ENCODE peak calls at places on chromosome 13, in four cellular contexts. One of them, this sample, is unnamed.

GRCh38 chr13:62643007-62643483 is 1227.4 kb upstream of the PCDH20 start:
- DNase-seq in kidney epithelial cell: peak
- DNase-seq in spleen: no peak
- DNase-seq in stomach: no peak
- DNase-seq in this sample: no peak

GRCh38 chr13:44312898-44313551 is 60.6 kb upstream of the SERP2 start:
- DNase-seq in kidney epithelial cell: peak
- DNase-seq in spleen: no peak
- DNase-seq in stomach: no peak
- DNase-seq in this sample: no peak

GRCh38 chr13:48801255-48801654 is 147.5 kb downstream of the CYSLTR2 start:
- DNase-seq in kidney epithelial cell: no peak
- DNase-seq in spleen: no peak
- DNase-seq in stomach: no peak
- DNase-seq in this sample: peak

GRCh38 chr13:79709526-79709925 is 228.6 kb downstream of the NDFIP2 start:
- DNase-seq in kidney epithelial cell: no peak
- DNase-seq in spleen: no peak
- DNase-seq in stomach: no peak
- DNase-seq in this sample: peak

GRCh38 chr13:66563076-66563475 is 667.1 kb downstream of the PCDH9 start:
- DNase-seq in kidney epithelial cell: no peak
- DNase-seq in spleen: no peak
- DNase-seq in stomach: no peak
- DNase-seq in this sample: no peak

GRCh38 chr13:49560270-49561063 is 24.9 kb downstream of the RCBTB1 start:
- DNase-seq in kidney epithelial cell: peak
- DNase-seq in spleen: no peak
- DNase-seq in stomach: peak
- DNase-seq in this sample: peak

GRCh38 chr13:76053181-76053580 is 417.1 kb downstream of the LMO7 start:
- DNase-seq in kidney epithelial cell: no peak
- DNase-seq in spleen: no peak
- DNase-seq in stomach: no peak
- DNase-seq in this sample: no peak

GRCh38 chr13:99350191-99350590 is 43.0 kb upstream of the GPR183 start:
- DNase-seq in kidney epithelial cell: no peak
- DNase-seq in spleen: no peak
- DNase-seq in stomach: no peak
- DNase-seq in this sample: no peak

GRCh38 chr13:33347866-33348265 is 62.3 kb upstream of the STARD13 start:
- DNase-seq in kidney epithelial cell: no peak
- DNase-seq in spleen: no peak
- DNase-seq in stomach: no peak
- DNase-seq in this sample: no peak

GRCh38 chr13:48403151-48403631 is 9.7 kb downstream of the LPAR6 start:
- DNase-seq in kidney epithelial cell: no peak
- DNase-seq in spleen: no peak
- DNase-seq in stomach: no peak
- DNase-seq in this sample: no peak

GRCh38 chr13:110869805-110870706 is 44.8 kb downstream of the ANKRD10 start:
- DNase-seq in kidney epithelial cell: peak
- DNase-seq in spleen: peak
- DNase-seq in stomach: peak
- DNase-seq in this sample: peak

GRCh38 chr13:86870388-86870966 is 800.7 kb upstream of the SLITRK5 start:
- DNase-seq in kidney epithelial cell: no peak
- DNase-seq in spleen: no peak
- DNase-seq in stomach: no peak
- DNase-seq in this sample: no peak

GRCh38 chr13:97429681-97430081 is 4.3 kb upstream of the RAP2A start:
- DNase-seq in kidney epithelial cell: no peak
- DNase-seq in spleen: no peak
- DNase-seq in stomach: no peak
- DNase-seq in this sample: no peak

GRCh38 chr13:97285221-97285955 is 63.3 kb downstream of the MBNL2 start:
- DNase-seq in kidney epithelial cell: no peak
- DNase-seq in spleen: no peak
- DNase-seq in stomach: no peak
- DNase-seq in this sample: no peak

GRCh38 chr13:91368676-91369425 is 21.4 kb downstream of the MIR17HG start:
- DNase-seq in kidney epithelial cell: no peak
- DNase-seq in spleen: no peak
- DNase-seq in stomach: no peak
- DNase-seq in this sample: no peak

GRCh38 chr13:37621811-37622361 is 23.3 kb upstream of the POSTN start:
- DNase-seq in kidney epithelial cell: no peak
- DNase-seq in spleen: no peak
- DNase-seq in stomach: no peak
- DNase-seq in this sample: peak

GRCh38 chr13:45392811-45393210 is 25.4 kb downstream of the SLC25A30 start:
- DNase-seq in kidney epithelial cell: no peak
- DNase-seq in spleen: no peak
- DNase-seq in stomach: no peak
- DNase-seq in this sample: no peak

GRCh38 chr13:78409172-78409571 is 194.2 kb downstream of the POU4F1 start:
- DNase-seq in kidney epithelial cell: no peak
- DNase-seq in spleen: no peak
- DNase-seq in stomach: no peak
- DNase-seq in this sample: no peak

GRCh38 chr13:46550822-46551221 is 2.1 kb upstream of the LRCH1 start:
- DNase-seq in kidney epithelial cell: no peak
- DNase-seq in spleen: no peak
- DNase-seq in stomach: no peak
- DNase-seq in this sample: no peak

GRCh38 chr13:46553521-46553885 is 533 bp downstream of the LRCH1 start:
- DNase-seq in kidney epithelial cell: no peak
- DNase-seq in spleen: no peak
- DNase-seq in stomach: no peak
- DNase-seq in this sample: no peak

GRCh38 chr13:46552888-46553520 is at the start of gene LRCH1:
- DNase-seq in kidney epithelial cell: no peak
- DNase-seq in spleen: peak
- DNase-seq in stomach: peak
- DNase-seq in this sample: peak

GRCh38 chr13:46552302-46552680 is 679 bp upstream of the LRCH1 start:
- DNase-seq in kidney epithelial cell: no peak
- DNase-seq in spleen: no peak
- DNase-seq in stomach: peak
- DNase-seq in this sample: no peak

DNA sequence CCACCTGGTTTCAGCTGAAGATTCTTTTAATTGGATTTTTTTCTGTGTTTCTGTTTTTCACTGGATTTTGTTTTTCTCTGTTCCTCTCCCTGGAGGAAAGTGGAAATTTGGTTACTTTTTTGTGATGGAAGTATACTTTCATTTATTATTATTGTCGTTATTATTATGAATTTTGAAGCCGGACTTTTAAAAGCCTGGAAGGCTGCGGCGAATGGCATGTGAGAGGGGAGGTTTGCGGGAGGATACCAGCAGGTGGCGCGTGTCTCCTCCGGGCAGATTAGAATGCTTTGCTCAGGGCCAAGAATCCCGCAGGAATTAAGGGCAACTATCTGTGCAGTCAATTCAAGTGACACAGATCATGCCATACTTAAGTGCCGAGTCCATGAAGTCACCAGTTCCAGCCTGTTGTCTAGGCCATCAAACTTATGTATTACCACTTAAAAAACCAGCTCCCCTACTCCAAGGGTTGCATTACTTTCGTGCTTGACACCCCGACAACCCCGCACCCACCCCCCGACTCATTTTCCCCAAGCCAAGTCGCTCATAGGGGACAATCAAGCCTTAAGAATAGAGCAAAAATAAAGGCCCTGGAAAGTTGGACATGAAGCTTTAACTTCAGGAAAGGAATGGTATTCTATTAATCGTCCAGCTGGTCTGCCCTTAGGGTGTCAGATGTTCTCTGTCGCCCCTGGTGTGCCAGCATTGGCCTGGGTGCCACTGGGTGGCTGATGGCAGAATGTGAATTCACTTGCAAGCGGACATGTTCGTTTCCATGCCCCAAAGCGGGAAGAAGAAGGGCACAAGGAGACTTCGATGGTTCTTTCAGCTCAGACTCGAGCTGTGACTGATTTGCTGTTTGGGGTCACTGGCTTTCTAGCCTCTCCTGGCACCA is 1.3 kb upstream of the LRCH1 start:
- DNase-seq in kidney epithelial cell: no peak
- DNase-seq in spleen: peak
- DNase-seq in stomach: peak
- DNase-seq in this sample: no peak
- TF ChIP-seq CTCF in kidney epithelial cell: peak
- TF ChIP-seq CTCF in spleen: peak
- TF ChIP-seq CTCF in stomach: peak
- TF ChIP-seq CTCF in this sample: peak

GRCh38 chr13:36131931-36132297 is 732 bp upstream of the DCLK1 start:
- DNase-seq in kidney epithelial cell: no peak
- DNase-seq in spleen: no peak
- DNase-seq in stomach: no peak
- DNase-seq in this sample: peak

GRCh38 chr13:36131215-36131930 is at the start of gene DCLK1:
- DNase-seq in kidney epithelial cell: no peak
- DNase-seq in spleen: no peak
- DNase-seq in stomach: peak
- DNase-seq in this sample: peak

GRCh38 chr13:36134632-36135031 is 3.5 kb upstream of the DCLK1 start:
- DNase-seq in kidney epithelial cell: no peak
- DNase-seq in spleen: no peak
- DNase-seq in stomach: no peak
- DNase-seq in this sample: no peak

GRCh38 chr13:36135876-36136275 is 4.7 kb upstream of the DCLK1 start:
- DNase-seq in kidney epithelial cell: no peak
- DNase-seq in spleen: no peak
- DNase-seq in stomach: no peak
- DNase-seq in this sample: no peak

GRCh38 chr13:36133950-36134349 is 2.8 kb upstream of the DCLK1 start:
- DNase-seq in kidney epithelial cell: no peak
- DNase-seq in spleen: no peak
- DNase-seq in stomach: no peak
- DNase-seq in this sample: no peak
- TF ChIP-seq CTCF in kidney epithelial cell: no peak
- TF ChIP-seq CTCF in spleen: no peak
- TF ChIP-seq CTCF in stomach: no peak
- TF ChIP-seq CTCF in this sample: no peak

GRCh38 chr13:30792257-30793000 is 57.1 kb downstream of the ALOX5AP start:
- DNase-seq in kidney epithelial cell: peak
- DNase-seq in spleen: peak
- DNase-seq in stomach: peak
- DNase-seq in this sample: peak
- TF ChIP-seq CTCF in kidney epithelial cell: peak
- TF ChIP-seq CTCF in spleen: peak
- TF ChIP-seq CTCF in stomach: no peak
- TF ChIP-seq CTCF in this sample: peak

GRCh38 chr13:20116213-20116612 is 44.6 kb downstream of the GJA3 start:
- DNase-seq in kidney epithelial cell: no peak
- DNase-seq in spleen: no peak
- DNase-seq in stomach: no peak
- DNase-seq in this sample: no peak
- TF ChIP-seq CTCF in kidney epithelial cell: no peak
- TF ChIP-seq CTCF in spleen: no peak
- TF ChIP-seq CTCF in stomach: no peak
- TF ChIP-seq CTCF in this sample: no peak

DNA sequence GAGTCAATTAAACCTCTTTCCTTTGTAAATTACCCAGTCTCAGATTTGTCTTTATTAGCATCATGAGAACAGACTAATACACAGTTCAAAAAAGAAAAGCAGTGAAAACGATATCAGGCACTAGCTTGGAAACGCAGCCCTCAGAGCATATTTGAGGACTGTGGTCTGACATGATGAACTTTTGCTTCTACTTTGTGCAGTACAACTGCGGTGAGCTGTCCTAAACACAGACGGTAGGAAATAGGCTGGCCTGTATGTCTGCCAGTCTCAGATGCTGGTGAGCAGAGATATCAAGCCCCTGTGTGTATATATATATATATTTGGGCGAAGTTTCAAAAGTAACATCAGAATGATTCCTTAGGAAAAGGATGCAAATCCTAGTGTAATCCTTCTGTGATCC is 74.3 kb downstream of the TNFRSF19 start:
- DNase-seq in kidney epithelial cell: no peak
- DNase-seq in spleen: no peak
- DNase-seq in stomach: no peak
- DNase-seq in this sample: no peak
- TF ChIP-seq CTCF in kidney epithelial cell: no peak
- TF ChIP-seq CTCF in spleen: no peak
- TF ChIP-seq CTCF in stomach: no peak
- TF ChIP-seq CTCF in this sample: no peak

DNA sequence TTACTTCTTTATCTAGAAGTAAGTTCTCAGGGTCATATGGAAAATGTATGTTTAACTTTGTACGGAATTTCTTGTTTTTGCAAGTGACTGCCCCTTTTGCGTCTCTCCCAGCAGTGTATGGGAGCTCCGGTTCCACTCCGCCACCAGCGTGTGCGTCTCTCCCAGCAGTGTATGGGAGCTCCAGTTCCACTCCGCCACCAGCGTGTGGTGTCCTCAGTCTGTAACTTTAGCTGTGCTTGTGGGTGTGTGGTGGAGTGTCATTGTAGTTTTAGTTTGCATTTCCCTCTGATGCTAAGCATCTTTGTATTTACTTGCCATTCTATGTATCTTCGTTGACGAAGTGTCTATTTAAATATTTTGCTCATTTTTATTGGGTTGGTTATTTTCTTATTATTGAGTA is 2.4 kb downstream of the CUL4A start:
- DNase-seq in kidney epithelial cell: no peak
- DNase-seq in spleen: no peak
- DNase-seq in stomach: no peak
- DNase-seq in this sample: no peak
- TF ChIP-seq CTCF in kidney epithelial cell: peak
- TF ChIP-seq CTCF in spleen: no peak
- TF ChIP-seq CTCF in stomach: no peak
- TF ChIP-seq CTCF in this sample: no peak

This sample was measured in AG09319.